ENCODE peak calls at places on chromosomes 16 and 17, in nine cellular contexts. V is esophagus squamous epithelium, P is tibial artery, D is ascending aorta, Q is psoas muscle, N is AG04449, O is HCT116, T is foreskin fibroblast, Y is fibroblast of mammary gland. J is an unnamed sample.

GRCh38 chr17:40122466-40122943 is 734 bp downstream of the MSL1 start:
- DNase-seq in V (no peak), P (peak; percentile 81), D (no peak), Q (peak; percentile 84), N (no peak), O (no peak), T (peak; percentile 77), Y (no peak), J (peak; percentile 53)

GRCh38 chr16:54080524-54081008 is 206.0 kb downstream of the IRX3 start:
- DNase-seq in V (no peak), P (no peak), D (no peak), Q (no peak), N (peak; percentile 95), O (no peak), T (peak; percentile 89), Y (peak; percentile 98), J (peak; percentile 99)

GRCh38 chr17:63405741-63406261 is 40.3 kb downstream of the CYB561 start:
- DNase-seq in V (no peak), P (no peak), D (no peak), Q (no peak), N (peak; percentile 59), O (peak; percentile 62), T (peak; percentile 81), Y (peak; percentile 93), J (peak; percentile 84)

GRCh38 chr17:59107306-59107670 is 608 bp upstream of the TRIM37 start:
- DNase-seq in V (no peak), P (no peak), D (no peak), Q (no peak), N (no peak), O (no peak), T (no peak), Y (no peak), J (no peak)

GRCh38 chr17:65261682-65262636 is 124.8 kb downstream of the RGS9 start:
- DNase-seq in V (no peak), P (no peak), D (no peak), Q (no peak), N (no peak), O (no peak), T (peak; percentile 27), Y (peak; percentile 41), J (peak; percentile 39)

GRCh38 chr17:44864831-44865230 is 17.1 kb downstream of the HIGD1B start:
- DNase-seq in V (no peak), P (no peak), D (no peak), Q (no peak), N (no peak), O (no peak), T (no peak), Y (no peak), J (no peak)

GRCh38 chr16:71476457-71476856 is 12.7 kb downstream of the ZNF19 start:
- DNase-seq in V (no peak), P (no peak), D (no peak), Q (no peak), N (no peak), O (no peak), T (no peak), Y (no peak), J (no peak)

GRCh38 chr16:1156983-1157638 is 4.2 kb downstream of the CACNA1H start:
- DNase-seq in V (no peak), P (no peak), D (no peak), Q (no peak), N (no peak), O (no peak), T (no peak), Y (no peak), J (no peak)

GRCh38 chr16:72532896-72533295 is 360.9 kb upstream of the PMFBP1 start:
- DNase-seq in V (no peak), P (no peak), D (no peak), Q (no peak), N (no peak), O (no peak), T (no peak), Y (no peak), J (no peak)

GRCh38 chr16:2296662-2297505 is 29.0 kb upstream of the RNPS1 start:
- DNase-seq in V (no peak), P (no peak), D (no peak), Q (no peak), N (no peak), O (peak; percentile 8), T (peak; percentile 45), Y (peak; percentile 44), J (peak; percentile 8)

GRCh38 chr17:81735181-81736102 is 23.4 kb downstream of the SLC25A10 start:
- DNase-seq in V (no peak), P (no peak), D (no peak), Q (no peak), N (no peak), O (no peak), T (peak; percentile 62), Y (peak; percentile 53), J (peak; percentile 84)

GRCh38 chr16:85326113-85326793 is 214.0 kb upstream of the CIBAR2 start:
- DNase-seq in V (no peak), P (no peak), D (no peak), Q (no peak), N (no peak), O (no peak), T (no peak), Y (no peak), J (no peak)

GRCh38 chr16:19851476-19851875 is 33.2 kb downstream of the GPRC5B start:
- DNase-seq in V (no peak), P (no peak), D (no peak), Q (no peak), N (no peak), O (no peak), T (no peak), Y (no peak), J (no peak)

GRCh38 chr16:89420204-89420603 is 70.2 kb downstream of the ANKRD11 start:
- DNase-seq in V (no peak), P (no peak), D (no peak), Q (no peak), N (no peak), O (no peak), T (no peak), Y (no peak), J (no peak)

GRCh38 chr17:80658821-80659220 is 114.2 kb downstream of the RPTOR start:
- DNase-seq in V (no peak), P (no peak), D (no peak), Q (peak; percentile 16), N (no peak), O (no peak), T (no peak), Y (no peak), J (no peak)

GRCh38 chr17:33501185-33501584 is 208.1 kb upstream of the ASIC2 start:
- DNase-seq in V (no peak), P (no peak), D (no peak), Q (no peak), N (no peak), O (no peak), T (no peak), Y (no peak), J (no peak)

GRCh38 chr16:878071-878784 is 77.7 kb upstream of the GNG13 start:
- DNase-seq in V (no peak), P (no peak), D (no peak), Q (peak; percentile 46), N (no peak), O (peak; percentile 44), T (no peak), Y (no peak), J (no peak)

GRCh38 chr16:84482951-84483881 is 21.2 kb downstream of the MEAK7 start:
- DNase-seq in V (no peak), P (no peak), D (no peak), Q (no peak), N (no peak), O (no peak), T (no peak), Y (no peak), J (no peak)

GRCh38 chr17:1577186-1577585 is 14.6 kb upstream of the PITPNA start:
- DNase-seq in V (no peak), P (peak; percentile 98), D (peak; percentile 89), Q (peak; percentile 95), N (peak; percentile 55), O (no peak), T (peak; percentile 95), Y (peak; percentile 93), J (peak; percentile 86)

GRCh38 chr17:40915199-40915661 is 22.2 kb downstream of the KRT23 start:
- DNase-seq in V (no peak), P (no peak), D (no peak), Q (no peak), N (peak; percentile 94), O (peak; percentile 92), T (peak; percentile 90), Y (peak; percentile 95), J (peak; percentile 97)

DNA sequence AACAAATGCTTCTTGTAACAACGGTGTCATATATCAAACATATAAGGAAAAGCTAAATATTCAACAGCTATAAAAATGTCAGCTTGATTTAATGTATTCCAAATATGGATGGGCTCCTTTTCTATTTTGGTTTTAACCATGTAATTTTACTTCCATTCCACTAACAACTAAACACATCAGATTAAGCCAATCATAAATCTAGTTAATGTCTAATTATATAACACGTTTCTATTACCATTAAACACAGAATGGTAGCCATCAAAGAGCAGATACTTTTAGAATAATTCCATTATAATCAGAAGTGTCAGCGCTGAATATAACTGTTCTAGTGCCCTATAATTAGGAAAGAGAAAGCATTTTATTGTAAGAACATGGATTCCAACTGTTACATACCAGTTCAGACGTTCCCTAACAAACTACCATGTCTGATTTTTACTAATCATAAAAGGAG is 10.0 kb downstream of the CMC2 start:
- DNase-seq in V (no peak), P (no peak), D (no peak), Q (no peak), N (no peak), O (no peak), T (no peak), Y (no peak), J (no peak)
- H3K4me3 ChIP-seq in V (peak overlapping the region; percentile 40), P (peak overlapping the region; percentile 23), D (peak overlapping the region; percentile 46), Q (peak overlapping the region; percentile 25), N (no peak overlapping the region), O (no peak overlapping the region), T (peak overlapping the region; percentile 30), Y (no peak overlapping the region), J (no peak overlapping the region)

DNA sequence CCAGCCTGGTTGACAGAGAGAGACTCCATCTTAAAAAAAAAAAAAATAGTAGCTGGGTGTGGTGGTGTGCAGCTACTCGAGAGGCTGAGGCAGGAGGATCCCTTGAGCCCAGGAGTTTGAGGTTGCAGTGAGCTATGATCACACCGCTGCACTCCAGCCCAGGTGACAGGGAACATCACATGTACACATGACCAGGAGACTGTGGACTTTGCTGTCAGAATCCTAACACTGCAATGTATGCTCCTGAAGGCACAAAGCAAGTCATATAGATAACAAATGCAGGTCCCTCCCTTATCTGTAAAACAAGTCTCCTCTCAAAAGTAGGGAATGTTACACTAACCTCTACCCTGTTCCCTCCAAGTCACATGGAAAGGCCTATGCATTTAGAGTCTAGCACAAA is 48.6 kb downstream of the ARHGAP17 start:
- DNase-seq in V (no peak), P (no peak), D (no peak), Q (no peak), N (no peak), O (no peak), T (no peak), Y (no peak), J (no peak)
- TF ChIP-seq CTCF in V (no peak), P (no peak), D (no peak), Q (no peak), N (no peak), O (no peak), T (no peak), Y (no peak), J (no peak)

GRCh38 chr17:7321466-7321865 is 6.3 kb upstream of the GPS2 start:
- DNase-seq in V (no peak), P (no peak), D (no peak), Q (no peak), N (no peak), O (no peak), T (no peak), Y (no peak), J (no peak)
- H3K4me3 ChIP-seq in V (no peak overlapping the region), P (no peak overlapping the region), D (no peak overlapping the region), Q (no peak overlapping the region), N (no peak overlapping the region), O (no peak overlapping the region), T (no peak overlapping the region), Y (no peak overlapping the region), J (no peak overlapping the region)

GRCh38 chr17:78072961-78073360 is 55.6 kb downstream of the TMC6 start:
- DNase-seq in V (no peak), P (no peak), D (no peak), Q (no peak), N (no peak), O (no peak), T (no peak), Y (no peak), J (no peak)
- TF ChIP-seq CTCF in V (no peak), P (no peak), D (no peak), Q (no peak), N (no peak), O (no peak), T (no peak), Y (no peak), J (no peak)